ENCODE peak calls at places on chromosome 17, in four cellular contexts. C is HS-5, U is head of caudate nucleus, H is GF-D8. P is an unnamed sample.
A peak's percentile ranks its signal among the peaks of the same experiment; 100 is the strongest.

GRCh38 chr17:62966426-62967110 is 533 bp downstream of the TANC2 start:
- DNase-seq in C (no peak), U (peak; percentile 8), H (no peak), P (no peak)

GRCh38 chr17:80743181-80743771 is 198.6 kb downstream of the RPTOR start:
- DNase-seq in C (no peak), U (no peak), H (no peak), P (no peak)

GRCh38 chr17:48546924-48547838 is 2.3 kb upstream of the HOXB2 start:
- DNase-seq in C (no peak), U (no peak), H (peak; percentile 92), P (no peak)

GRCh38 chr17:60139438-60140285 is 10.1 kb upstream of the CA4 start:
- DNase-seq in C (no peak), U (peak; percentile 45), H (no peak), P (peak; percentile 44)

GRCh38 chr17:45385331-45385997 is 47.2 kb downstream of the ARHGAP27 start:
- DNase-seq in C (peak; percentile 49), U (peak; percentile 88), H (peak; percentile 42), P (peak; percentile 77)

GRCh38 chr17:78664476-78665384 is 87.5 kb upstream of the DNAH17 start:
- DNase-seq in C (no peak), U (no peak), H (no peak), P (no peak)

GRCh38 chr17:39627170-39627716 is 491 bp downstream of the PPP1R1B start:
- DNase-seq in C (no peak), U (no peak), H (no peak), P (no peak)

GRCh38 chr17:5585814-5586558 is 1.7 kb upstream of the NLRP1 start:
- DNase-seq in C (no peak), U (no peak), H (no peak), P (no peak)

GRCh38 chr17:48258317-48258716 is 150.8 kb downstream of the SNX11 start:
- DNase-seq in C (no peak), U (no peak), H (no peak), P (no peak)

GRCh38 chr17:81966343-81967243 is 5.6 kb upstream of the NOTUM start:
- DNase-seq in C (no peak), U (peak; percentile 17), H (no peak), P (no peak)

GRCh38 chr17:31085563-31085962 is 9.2 kb upstream of the NF1 start:
- DNase-seq in C (no peak), U (no peak), H (no peak), P (no peak)

GRCh38 chr17:41060052-41060604 is at the start of gene KRTAP2-3:
- DNase-seq in C (peak; percentile 94), U (no peak), H (no peak), P (no peak)

GRCh38 chr17:1720856-1721386 is 3.6 kb upstream of the WDR81 start:
- DNase-seq in C (no peak), U (peak; percentile 41), H (no peak), P (no peak)

GRCh38 chr17:74276561-74277009 is 2.6 kb downstream of the DNAI2 start:
- DNase-seq in C (no peak), U (peak; percentile 29), H (no peak), P (no peak)

GRCh38 chr17:47945529-47946508 is 4.4 kb downstream of the PNPO start:
- DNase-seq in C (no peak), U (no peak), H (no peak), P (no peak)

GRCh38 chr17:81429813-81430510 is 34.7 kb downstream of the BAHCC1 start:
- DNase-seq in C (no peak), U (no peak), H (peak; percentile 41), P (no peak)

GRCh38 chr17:62704381-62704971 is 77.0 kb downstream of the MRC2 start:
- DNase-seq in C (no peak), U (peak; percentile 47), H (no peak), P (no peak)

GRCh38 chr17:752620-753219 is 656 bp upstream of the GEMIN4 start:
- DNase-seq in C (no peak), U (peak; percentile 19), H (no peak), P (no peak)

GRCh38 chr17:49249292-49249794 is 18.8 kb upstream of the PHOSPHO1 start:
- DNase-seq in C (no peak), U (no peak), H (no peak), P (no peak)

GRCh38 chr17:29595107-29595942 is 2.4 kb downstream of the ANKRD13B start:
- DNase-seq in C (no peak), U (no peak), H (no peak), P (no peak)